ENCODE peak calls at places on chromosomes 11 and 22, in four cellular contexts. G, U, T and A are unnamed samples.

GRCh38 chr11:61069427-61069826 is 32.9 kb upstream of the CD5 start:
- DNase-seq in G (no peak), U (no peak), T (no peak), A (no peak)

GRCh38 chr11:57353461-57354251 is 15.5 kb downstream of the P2RX3 start:
- DNase-seq in G (no peak), U (no peak), T (no peak), A (no peak)

GRCh38 chr11:13606701-13607100 is 61.8 kb upstream of the FAR1 start:
- DNase-seq in G (no peak), U (no peak), T (no peak), A (no peak)

GRCh38 chr22:41482319-41482935 is 13.5 kb downstream of the ACO2 start:
- DNase-seq in G (no peak), U (no peak), T (no peak), A (no peak)

GRCh38 chr11:134441706-134442105 is 29.7 kb upstream of the B3GAT1 start:
- DNase-seq in G (no peak), U (no peak), T (no peak), A (no peak)

GRCh38 chr11:103055174-103055890 is 36.6 kb downstream of the DCUN1D5 start:
- DNase-seq in G (no peak), U (no peak), T (peak; percentile 67), A (no peak)

GRCh38 chr11:75241036-75241905 is 697 bp downstream of the TPBGL start:
- DNase-seq in G (peak; percentile 81), U (peak; percentile 95), T (peak; percentile 36), A (peak; percentile 94)

GRCh38 chr22:44023404-44024287 is 456 bp upstream of the PARVB start:
- DNase-seq in G (no peak), U (peak; percentile 68), T (peak; percentile 53), A (peak; percentile 27)

GRCh38 chr11:33476945-33477584 is 219.9 kb downstream of the HIPK3 start:
- DNase-seq in G (no peak), U (no peak), T (no peak), A (no peak)

GRCh38 chr11:73716153-73717056 is 44.5 kb downstream of the RAB6A start:
- DNase-seq in G (no peak), U (no peak), T (peak; percentile 61), A (no peak)

GRCh38 chr22:47142427-47143046 is 380.1 kb downstream of the TBC1D22A start:
- DNase-seq in G (no peak), U (no peak), T (no peak), A (no peak)

GRCh38 chr11:130513132-130513531 is 64.7 kb downstream of the ADAMTS15 start:
- DNase-seq in G (no peak), U (peak; percentile 25), T (no peak), A (no peak)

GRCh38 chr11:18836415-18836814 is 44.8 kb upstream of the PTPN5 start:
- DNase-seq in G (no peak), U (no peak), T (no peak), A (no peak)

GRCh38 chr11:113998574-113998973 is 23.7 kb downstream of the HTR3A start:
- DNase-seq in G (no peak), U (peak; percentile 74), T (no peak), A (no peak)

GRCh38 chr22:23242473-23243001 is 62.2 kb downstream of the BCR start:
- DNase-seq in G (no peak), U (peak; percentile 81), T (no peak), A (no peak)

GRCh38 chr11:61142424-61142823 is 18.8 kb downstream of the VPS37C start:
- DNase-seq in G (no peak), U (no peak), T (no peak), A (no peak)

GRCh38 chr11:102116453-102117205 is 6.4 kb downstream of the YAP1 start:
- DNase-seq in G (no peak), U (no peak), T (no peak), A (no peak)

GRCh38 chr11:10309163-10310093 is 4.6 kb downstream of the ADM start:
- DNase-seq in G (no peak), U (no peak), T (no peak), A (peak; percentile 83)

GRCh38 chr22:33014621-33015020 is 43.6 kb downstream of the SYN3 start:
- DNase-seq in G (no peak), U (no peak), T (no peak), A (no peak)

GRCh38 chr22:39556970-39557811 is 13.4 kb upstream of the CACNA1I start:
- DNase-seq in G (no peak), U (no peak), T (no peak), A (no peak)

GRCh38 chr22:36493690-36494110 is 12.3 kb upstream of the TXN2 start:
- DNase-seq in G (peak; percentile 42), U (no peak), T (peak; percentile 86), A (no peak)

GRCh38 chr11:16606784-16607674 is 131.4 kb upstream of the C11orf58 start:
- DNase-seq in G (no peak), U (peak; percentile 80), T (no peak), A (peak; percentile 68)